ENCODE peak calls at places on chromosomes 16 and 17, in six cellular contexts. X is HepG2, I is upper lobe of left lung, N is K562, Q is GM12878, F is A549. V is an unnamed sample.

GRCh38 chr16:11139624-11140375 is 116.2 kb downstream of the SOCS1 start:
- ATAC-seq in X (peak; percentile 37), I (no peak), N (no peak), Q (no peak), F (no peak), V (no peak)

GRCh38 chr16:11181889-11182279 is 74.1 kb downstream of the SOCS1 start:
- ATAC-seq in X (no peak), I (no peak), N (no peak), Q (peak; percentile 37), F (no peak), V (peak; percentile 48)

GRCh38 chr17:78525511-78526160 is 51.6 kb downstream of the DNAH17 start:
- ATAC-seq in X (no peak), I (no peak), N (no peak), Q (no peak), F (no peak), V (no peak)

GRCh38 chr17:20206068-20206467 is 196.9 kb downstream of the SPECC1 start:
- ATAC-seq in X (no peak), I (no peak), N (peak; percentile 85), Q (no peak), F (peak; percentile 87), V (no peak)

GRCh38 chr16:89798832-89799370 is 17.5 kb downstream of the FANCA start:
- ATAC-seq in X (peak; percentile 25), I (peak; percentile 46), N (no peak), Q (no peak), F (no peak), V (peak; percentile 63)

GRCh38 chr16:31128711-31129567 is 6.6 kb downstream of the PRSS8 start:
- ATAC-seq in X (no peak), I (peak; percentile 88), N (peak; percentile 88), Q (peak; percentile 42), F (no peak), V (peak; percentile 63)

GRCh38 chr17:48586355-48586924 is 3.6 kb downstream of the HOXB3 start:
- ATAC-seq in X (no peak), I (no peak), N (no peak), Q (peak; percentile 59), F (no peak), V (no peak)

GRCh38 chr16:2244301-2244700 is 7.1 kb downstream of the ECI1 start:
- ATAC-seq in X (peak; percentile 20), I (no peak), N (no peak), Q (no peak), F (peak; percentile 36), V (no peak)

GRCh38 chr16:17222756-17223411 is 247.9 kb downstream of the XYLT1 start:
- ATAC-seq in X (no peak), I (no peak), N (no peak), Q (no peak), F (no peak), V (peak; percentile 12)

GRCh38 chr17:77120866-77121265 is 19.9 kb upstream of the SEC14L1 start:
- ATAC-seq in X (no peak), I (no peak), N (no peak), Q (no peak), F (no peak), V (no peak)

GRCh38 chr16:11100239-11100750 is 155.7 kb downstream of the SOCS1 start:
- ATAC-seq in X (no peak), I (no peak), N (peak; percentile 70), Q (peak; percentile 81), F (no peak), V (peak; percentile 54)

GRCh38 chr17:68484458-68484857 is 27.2 kb upstream of the WIPI1 start:
- ATAC-seq in X (no peak), I (no peak), N (no peak), Q (no peak), F (no peak), V (no peak)

GRCh38 chr17:47223460-47223859 is 14.3 kb downstream of the MYL4 start:
- ATAC-seq in X (peak; percentile 64), I (no peak), N (no peak), Q (no peak), F (no peak), V (no peak)

GRCh38 chr17:43517161-43517560 is 29.0 kb downstream of the ETV4 start:
- ATAC-seq in X (no peak), I (no peak), N (no peak), Q (peak; percentile 74), F (no peak), V (no peak)

GRCh38 chr16:68236804-68237242 is 896 bp upstream of the ESRP2 start:
- ATAC-seq in X (peak; percentile 15), I (no peak), N (no peak), Q (peak; percentile 17), F (no peak), V (no peak)

GRCh38 chr16:83932955-83933673 is 19.9 kb upstream of the OSGIN1 start:
- ATAC-seq in X (no peak), I (no peak), N (peak; percentile 11), Q (no peak), F (no peak), V (no peak)

GRCh38 chr17:63675607-63676539 is 24.1 kb downstream of the LIMD2 start:
- ATAC-seq in X (peak; percentile 88), I (peak; percentile 93), N (peak; percentile 92), Q (no peak), F (peak; percentile 47), V (peak; percentile 80)

GRCh38 chr16:52293209-52293608 is 253.7 kb downstream of the TOX3 start:
- ATAC-seq in X (no peak), I (no peak), N (no peak), Q (no peak), F (no peak), V (no peak)

GRCh38 chr17:68953340-68953997 is 1.7 kb downstream of the ABCA8 start:
- ATAC-seq in X (no peak), I (no peak), N (peak; percentile 63), Q (no peak), F (no peak), V (no peak)

GRCh38 chr17:81665205-81666091 is 957 bp downstream of the OXLD1 start:
- ATAC-seq in X (peak; percentile 31), I (peak; percentile 5), N (peak; percentile 51), Q (peak; percentile 80), F (peak; percentile 69), V (no peak)

GRCh38 chr17:4221899-4222659 is 41.7 kb downstream of the ANKFY1 start:
- ATAC-seq in X (no peak), I (no peak), N (no peak), Q (no peak), F (no peak), V (no peak)

GRCh38 chr16:62283-62682 is 8.7 kb downstream of the SNRNP25 start:
- ATAC-seq in X (no peak), I (no peak), N (no peak), Q (no peak), F (no peak), V (no peak)

GRCh38 chr17:10018461-10018891 is 113.4 kb upstream of the RCVRN start:
- ATAC-seq in X (no peak), I (peak; percentile 61), N (no peak), Q (peak; percentile 85), F (no peak), V (peak; percentile 42)
- H3K4me1 ChIP-seq in X (no peaks in the 10 kb centered on the region), I (peaks cover 28% of the 10 kb centered on the region), N (no peaks in the 10 kb centered on the region), Q (peaks cover 16% of the 10 kb centered on the region), F (no peaks in the 10 kb centered on the region), V (peaks cover 12% of the 10 kb centered on the region)

DNA sequence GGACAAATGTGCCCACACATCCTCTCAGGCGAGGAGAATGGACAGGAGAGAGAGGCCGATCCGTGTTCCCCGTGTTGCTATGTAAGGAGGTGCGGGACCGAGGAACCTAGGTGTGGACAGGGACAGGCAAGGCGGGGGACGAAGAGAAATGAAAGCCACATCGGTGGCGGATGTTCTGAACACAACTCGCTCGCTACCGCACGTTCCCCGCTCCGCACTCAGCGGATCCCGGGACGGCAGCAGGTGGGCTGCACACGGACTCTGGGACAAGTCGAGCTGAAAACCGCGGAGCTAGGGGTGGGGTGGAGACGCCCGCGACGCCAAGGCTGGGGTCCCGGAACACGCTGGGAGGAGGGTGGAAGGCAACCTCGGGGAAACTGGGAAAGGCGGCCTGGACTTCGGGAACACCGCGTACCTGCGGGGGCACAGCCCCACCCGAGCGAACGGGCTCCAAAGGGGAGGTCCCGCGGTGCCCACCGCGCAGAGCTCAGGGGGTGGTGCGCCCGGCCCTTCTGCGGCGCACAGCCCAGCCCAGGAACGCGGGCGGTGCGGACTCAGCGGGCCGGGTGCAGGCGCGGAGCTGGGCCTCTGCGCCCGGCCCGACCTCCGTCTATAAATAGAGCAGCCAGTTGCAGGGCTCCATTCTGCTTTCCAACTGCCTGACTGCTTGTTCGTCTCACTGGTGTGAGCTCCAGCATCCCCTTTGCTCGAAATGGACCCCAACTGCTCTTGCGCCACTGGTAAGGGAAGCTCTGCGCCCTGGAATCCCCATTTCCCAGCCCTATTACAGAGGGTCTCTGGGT is at the start of gene MT1E:
- ATAC-seq in X (peak; percentile 92), I (peak; percentile 96), N (peak; percentile 56), Q (peak; percentile 85), F (no peak), V (peak; percentile 96)
- TF ChIP-seq EP300 in X (no peak), I (no peak), N (no peak), Q (no peak), F (no peak), V (no peak)

GRCh38 chr16:69559164-69559563 is 6.6 kb upstream of the NFAT5 start:
- ATAC-seq in X (peak; percentile 24), I (no peak), N (no peak), Q (no peak), F (no peak), V (no peak)
- TF ChIP-seq CTCF in X (no peak), I (no peak), N (no peak), Q (no peak), F (no peak), V (no peak)

GRCh38 chr17:50263293-50264262 is 10.7 kb upstream of the TMEM92 start:
- ATAC-seq in X (no peak), I (no peak), N (no peak), Q (no peak), F (no peak), V (no peak)

GRCh38 chr17:50265690-50266306 is 8.5 kb upstream of the TMEM92 start:
- ATAC-seq in X (no peak), I (no peak), N (no peak), Q (no peak), F (no peak), V (no peak)

GRCh38 chr17:50265212-50265611 is 9.1 kb upstream of the TMEM92 start:
- ATAC-seq in X (no peak), I (no peak), N (no peak), Q (no peak), F (no peak), V (no peak)

GRCh38 chr17:50266384-50267073 is 7.7 kb upstream of the TMEM92 start:
- ATAC-seq in X (no peak), I (peak; percentile 7), N (no peak), Q (no peak), F (peak; percentile 12), V (peak; percentile 52)

GRCh38 chr17:50264263-50265113 is 9.8 kb upstream of the TMEM92 start:
- ATAC-seq in X (no peak), I (no peak), N (peak; percentile 34), Q (no peak), F (no peak), V (peak; percentile 24)
- H3K4me1 ChIP-seq in X (peaks cover 17% of the 10 kb centered on the region), I (peaks cover 34% of the 10 kb centered on the region), N (peaks cover 30% of the 10 kb centered on the region), Q (no peaks in the 10 kb centered on the region), F (peaks cover 26% of the 10 kb centered on the region), V (peaks cover 55% of the 10 kb centered on the region)